ENCODE peak calls at places on chromosomes 1 and 21, in six cellular contexts. One of them, this sample, is unnamed.

GRCh38 chr1:74474585-74474984 is 37.8 kb downstream of the LRRC53 start:
- DNase-seq in transverse colon: no peak
- DNase-seq in GM12878: no peak
- DNase-seq in Peyer's patch: no peak
- DNase-seq in A549: no peak
- DNase-seq in sigmoid colon: no peak
- DNase-seq in this sample: no peak

GRCh38 chr1:209486861-209487260 is 96.7 kb upstream of the CAMK1G start:
- DNase-seq in transverse colon: no peak
- DNase-seq in GM12878: no peak
- DNase-seq in Peyer's patch: no peak
- DNase-seq in A549: no peak
- DNase-seq in sigmoid colon: no peak
- DNase-seq in this sample: no peak

GRCh38 chr1:63721531-63722189 is 52.2 kb upstream of the ROR1 start:
- DNase-seq in transverse colon: no peak
- DNase-seq in GM12878: no peak
- DNase-seq in Peyer's patch: no peak
- DNase-seq in A549: no peak
- DNase-seq in sigmoid colon: no peak
- DNase-seq in this sample: peak

GRCh38 chr1:201068976-201069375 is 43.2 kb downstream of the CACNA1S start:
- DNase-seq in transverse colon: no peak
- DNase-seq in GM12878: no peak
- DNase-seq in Peyer's patch: no peak
- DNase-seq in A549: no peak
- DNase-seq in sigmoid colon: no peak
- DNase-seq in this sample: no peak

GRCh38 chr1:223421025-223421424 is 27.8 kb downstream of the CCDC185 start:
- DNase-seq in transverse colon: no peak
- DNase-seq in GM12878: no peak
- DNase-seq in Peyer's patch: no peak
- DNase-seq in A549: no peak
- DNase-seq in sigmoid colon: no peak
- DNase-seq in this sample: no peak

GRCh38 chr1:24735156-24735618 is 10.1 kb upstream of the CLIC4 start:
- DNase-seq in transverse colon: no peak
- DNase-seq in GM12878: no peak
- DNase-seq in Peyer's patch: no peak
- DNase-seq in A549: no peak
- DNase-seq in sigmoid colon: peak
- DNase-seq in this sample: no peak

GRCh38 chr1:176460606-176461336 is 2.2 kb upstream of the PAPPA2 start:
- DNase-seq in transverse colon: no peak
- DNase-seq in GM12878: no peak
- DNase-seq in Peyer's patch: no peak
- DNase-seq in A549: no peak
- DNase-seq in sigmoid colon: no peak
- DNase-seq in this sample: no peak

GRCh38 chr1:117590273-117590925 is 15.4 kb upstream of the TENT5C start:
- DNase-seq in transverse colon: no peak
- DNase-seq in GM12878: no peak
- DNase-seq in Peyer's patch: no peak
- DNase-seq in A549: no peak
- DNase-seq in sigmoid colon: no peak
- DNase-seq in this sample: no peak

GRCh38 chr1:99465176-99465900 is 180.6 kb upstream of the PALMD start:
- DNase-seq in transverse colon: no peak
- DNase-seq in GM12878: no peak
- DNase-seq in Peyer's patch: no peak
- DNase-seq in A549: no peak
- DNase-seq in sigmoid colon: no peak
- DNase-seq in this sample: no peak

GRCh38 chr1:29233693-29234092 is 2.6 kb upstream of the PTPRU start:
- DNase-seq in transverse colon: no peak
- DNase-seq in GM12878: no peak
- DNase-seq in Peyer's patch: no peak
- DNase-seq in A549: no peak
- DNase-seq in sigmoid colon: no peak
- DNase-seq in this sample: no peak

GRCh38 chr1:172431224-172431623 is 10.7 kb downstream of the C1orf105 start:
- DNase-seq in transverse colon: no peak
- DNase-seq in GM12878: no peak
- DNase-seq in Peyer's patch: no peak
- DNase-seq in A549: no peak
- DNase-seq in sigmoid colon: no peak
- DNase-seq in this sample: no peak

GRCh38 chr1:54653036-54653435 is 11.4 kb downstream of the MROH7 start:
- DNase-seq in transverse colon: no peak
- DNase-seq in GM12878: no peak
- DNase-seq in Peyer's patch: no peak
- DNase-seq in A549: no peak
- DNase-seq in sigmoid colon: no peak
- DNase-seq in this sample: no peak

GRCh38 chr1:50346621-50347020 is 76.6 kb downstream of the DMRTA2 start:
- DNase-seq in transverse colon: no peak
- DNase-seq in GM12878: no peak
- DNase-seq in Peyer's patch: no peak
- DNase-seq in A549: no peak
- DNase-seq in sigmoid colon: no peak
- DNase-seq in this sample: no peak

GRCh38 chr1:211734791-211735190 is 59.4 kb upstream of the NEK2 start:
- DNase-seq in transverse colon: peak
- DNase-seq in GM12878: no peak
- DNase-seq in Peyer's patch: no peak
- DNase-seq in A549: peak
- DNase-seq in sigmoid colon: no peak
- DNase-seq in this sample: peak

GRCh38 chr21:29190920-29191319 is 60.5 kb downstream of the MAP3K7CL start:
- DNase-seq in transverse colon: no peak
- DNase-seq in GM12878: no peak
- DNase-seq in Peyer's patch: no peak
- DNase-seq in A549: peak
- DNase-seq in sigmoid colon: no peak
- DNase-seq in this sample: no peak

GRCh38 chr1:220680085-220680687 is 10.0 kb upstream of the C1orf115 start:
- DNase-seq in transverse colon: no peak
- DNase-seq in GM12878: no peak
- DNase-seq in Peyer's patch: no peak
- DNase-seq in A549: peak
- DNase-seq in sigmoid colon: no peak
- DNase-seq in this sample: peak

GRCh38 chr1:30378991-30379581 is 344.3 kb downstream of the MATN1 start:
- DNase-seq in transverse colon: no peak
- DNase-seq in GM12878: no peak
- DNase-seq in Peyer's patch: no peak
- DNase-seq in A549: no peak
- DNase-seq in sigmoid colon: peak
- DNase-seq in this sample: no peak

GRCh38 chr1:30381671-30382365 is 341.6 kb downstream of the MATN1 start:
- DNase-seq in transverse colon: no peak
- DNase-seq in GM12878: no peak
- DNase-seq in Peyer's patch: no peak
- DNase-seq in A549: no peak
- DNase-seq in sigmoid colon: peak
- DNase-seq in this sample: no peak

GRCh38 chr1:30379684-30380624 is 343.4 kb downstream of the MATN1 start:
- DNase-seq in transverse colon: peak
- DNase-seq in GM12878: peak
- DNase-seq in Peyer's patch: peak
- DNase-seq in A549: peak
- DNase-seq in sigmoid colon: peak
- DNase-seq in this sample: peak

GRCh38 chr1:30381266-30381665 is 342.1 kb downstream of the MATN1 start:
- DNase-seq in transverse colon: no peak
- DNase-seq in GM12878: no peak
- DNase-seq in Peyer's patch: no peak
- DNase-seq in A549: no peak
- DNase-seq in sigmoid colon: no peak
- DNase-seq in this sample: no peak

DNA sequence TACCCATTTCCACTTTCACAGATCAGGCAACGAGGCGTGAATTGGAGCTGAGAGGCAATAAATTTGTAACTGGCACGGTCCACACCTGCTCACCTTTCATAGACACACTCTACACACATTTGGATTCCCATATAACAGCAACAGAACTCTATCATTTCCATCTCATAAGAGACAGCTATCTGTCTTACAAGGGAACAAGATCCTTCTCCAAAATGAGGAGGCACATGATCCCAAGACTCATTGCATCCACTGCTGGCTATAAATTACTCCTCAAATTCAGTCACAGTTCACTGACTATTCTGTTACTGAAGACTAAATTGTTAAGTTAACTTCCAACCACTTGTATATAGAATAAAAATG is 342.8 kb downstream of the MATN1 start:
- DNase-seq in transverse colon: no peak
- DNase-seq in GM12878: no peak
- DNase-seq in Peyer's patch: no peak
- DNase-seq in A549: no peak
- DNase-seq in sigmoid colon: no peak
- DNase-seq in this sample: no peak
- TF ChIP-seq POLR2A in transverse colon: no peak
- TF ChIP-seq POLR2A in GM12878: no peak
- TF ChIP-seq POLR2A in Peyer's patch: no peak
- TF ChIP-seq POLR2A in A549: no peak
- TF ChIP-seq POLR2A in sigmoid colon: no peak
- TF ChIP-seq POLR2A in this sample: no peak

GRCh38 chr1:156095906-156096508 is 13.7 kb upstream of the MEX3A start:
- DNase-seq in transverse colon: no peak
- DNase-seq in GM12878: no peak
- DNase-seq in Peyer's patch: no peak
- DNase-seq in A549: no peak
- DNase-seq in sigmoid colon: no peak
- DNase-seq in this sample: no peak

GRCh38 chr1:156099282-156099681 is 15.2 kb upstream of the LMNA start:
- DNase-seq in transverse colon: no peak
- DNase-seq in GM12878: no peak
- DNase-seq in Peyer's patch: no peak
- DNase-seq in A549: no peak
- DNase-seq in sigmoid colon: no peak
- DNase-seq in this sample: no peak

GRCh38 chr1:156096640-156097391 is 14.6 kb upstream of the MEX3A start:
- DNase-seq in transverse colon: peak
- DNase-seq in GM12878: peak
- DNase-seq in Peyer's patch: peak
- DNase-seq in A549: peak
- DNase-seq in sigmoid colon: peak
- DNase-seq in this sample: peak

GRCh38 chr1:156098782-156099181 is 15.7 kb upstream of the LMNA start:
- DNase-seq in transverse colon: no peak
- DNase-seq in GM12878: no peak
- DNase-seq in Peyer's patch: no peak
- DNase-seq in A549: no peak
- DNase-seq in sigmoid colon: no peak
- DNase-seq in this sample: no peak

DNA sequence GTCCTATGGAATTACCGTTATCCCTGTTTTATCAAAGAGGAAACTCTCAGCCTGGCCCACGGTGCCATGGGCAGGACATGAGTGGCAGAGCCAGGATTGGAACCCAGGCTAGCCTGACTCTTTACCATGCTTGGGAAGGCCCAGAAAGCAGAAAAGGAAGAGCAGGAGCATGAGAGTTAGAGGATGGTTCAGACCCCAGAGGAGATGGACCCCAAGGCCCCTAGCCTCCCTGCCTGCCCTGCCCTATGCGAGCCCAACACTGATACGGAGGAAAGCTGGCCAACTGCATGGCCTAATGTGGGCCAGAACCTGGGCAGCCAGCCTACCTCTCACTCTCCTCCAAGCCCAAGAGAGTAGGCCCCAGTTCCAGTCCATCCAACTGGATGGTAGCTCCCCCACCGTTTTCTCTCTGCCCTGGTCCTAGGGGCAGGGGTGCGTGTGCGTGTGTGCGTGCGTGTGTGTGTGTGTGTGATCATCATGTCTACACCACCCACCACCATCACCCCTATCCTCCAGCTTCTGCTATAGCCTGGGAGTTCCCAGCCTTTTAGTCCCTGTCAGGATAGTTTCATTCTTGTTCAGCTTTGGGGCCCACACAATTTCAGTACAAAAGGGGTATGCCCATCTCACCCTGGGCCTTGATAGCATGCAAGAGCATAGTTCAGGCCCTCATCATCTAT is 15.4 kb upstream of the MEX3A start:
- DNase-seq in transverse colon: no peak
- DNase-seq in GM12878: peak
- DNase-seq in Peyer's patch: no peak
- DNase-seq in A549: no peak
- DNase-seq in sigmoid colon: no peak
- DNase-seq in this sample: no peak
- TF ChIP-seq POLR2A in transverse colon: no peak
- TF ChIP-seq POLR2A in GM12878: no peak
- TF ChIP-seq POLR2A in Peyer's patch: no peak
- TF ChIP-seq POLR2A in A549: no peak
- TF ChIP-seq POLR2A in sigmoid colon: no peak
- TF ChIP-seq POLR2A in this sample: no peak

DNA sequence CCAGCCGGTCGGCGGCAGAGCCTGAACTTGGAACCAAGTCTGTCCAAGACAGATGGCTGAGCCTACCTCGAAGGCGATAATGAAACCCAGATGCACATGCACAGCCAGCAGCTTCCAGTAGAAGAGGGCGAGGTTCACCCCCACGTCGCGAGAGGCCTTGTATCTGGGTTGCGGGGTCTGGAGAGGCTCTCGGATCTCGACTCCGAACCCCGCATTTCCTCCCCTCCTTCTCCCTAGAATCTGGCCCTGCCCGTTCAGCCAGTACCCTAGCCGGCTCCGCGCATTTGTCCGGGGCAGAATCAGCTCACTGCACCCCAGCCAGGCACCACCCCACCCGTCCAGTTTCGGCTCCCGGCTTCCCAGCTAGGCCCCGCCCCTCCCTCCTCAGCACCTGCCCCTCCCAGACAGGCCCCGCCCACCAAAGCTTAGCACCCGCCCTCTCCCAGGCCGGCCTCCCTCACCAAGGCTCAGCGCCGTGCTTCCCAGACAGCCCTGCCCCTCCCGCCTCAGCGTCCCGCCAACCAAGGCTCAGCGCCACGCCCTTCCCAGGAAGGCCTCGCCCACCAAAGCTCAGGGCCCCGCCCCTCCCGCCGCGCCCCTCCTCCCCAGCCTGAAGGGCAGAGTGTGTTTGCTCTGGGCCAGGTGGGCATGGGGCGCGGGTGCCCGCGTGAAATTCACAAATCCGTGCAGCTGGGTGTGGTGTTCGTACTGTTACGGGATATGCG is 4.8 kb upstream of the ARHGEF19 start:
- DNase-seq in transverse colon: peak
- DNase-seq in GM12878: peak
- DNase-seq in Peyer's patch: peak
- DNase-seq in A549: peak
- DNase-seq in sigmoid colon: peak
- DNase-seq in this sample: peak
- TF ChIP-seq POLR2A in transverse colon: peak
- TF ChIP-seq POLR2A in GM12878: peak
- TF ChIP-seq POLR2A in Peyer's patch: peak
- TF ChIP-seq POLR2A in A549: no peak
- TF ChIP-seq POLR2A in sigmoid colon: no peak
- TF ChIP-seq POLR2A in this sample: peak

DNA sequence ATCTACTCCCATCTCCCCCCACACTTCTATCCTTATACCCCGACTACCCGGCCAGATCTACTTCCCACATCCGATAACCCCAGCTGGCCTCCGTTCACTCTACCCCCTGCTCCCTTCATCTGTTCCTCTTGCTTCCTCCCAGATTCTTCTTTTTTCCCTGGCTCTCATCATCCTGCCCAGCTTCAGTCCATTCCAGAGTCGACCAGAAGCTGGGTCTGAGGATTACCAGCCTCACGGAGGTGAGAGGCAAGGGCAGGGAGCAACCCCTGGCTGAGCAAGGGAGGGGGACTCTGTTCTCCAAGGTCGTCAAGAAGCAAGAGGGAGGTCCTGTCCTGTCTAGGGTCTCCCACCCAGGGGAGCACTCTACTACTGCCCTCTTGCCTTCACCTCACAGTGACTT is 4.0 kb downstream of the JTB start:
- DNase-seq in transverse colon: no peak
- DNase-seq in GM12878: no peak
- DNase-seq in Peyer's patch: no peak
- DNase-seq in A549: no peak
- DNase-seq in sigmoid colon: no peak
- DNase-seq in this sample: no peak
- TF ChIP-seq POLR2A in transverse colon: no peak
- TF ChIP-seq POLR2A in GM12878: no peak
- TF ChIP-seq POLR2A in Peyer's patch: no peak
- TF ChIP-seq POLR2A in A549: no peak
- TF ChIP-seq POLR2A in sigmoid colon: no peak
- TF ChIP-seq POLR2A in this sample: no peak